ENCODE peak calls at places on chromosomes 2 and 18, in seven cellular contexts. G is fibroblast of pulmonary artery; U is CD4-positive, CD25-positive, alpha-beta regulatory T cell; D is PC-9; I is AG10803; W is NB4; B is AG04450. O is an unnamed sample.

GRCh38 chr2:19776941-19777514 is 124.8 kb downstream of the TTC32 start:
- DNase-seq in B (no peak), U (no peak), W (no peak), G (no peak), D (no peak), I (no peak), O (no peak)

GRCh38 chr2:120400546-120400945 is 54.6 kb downstream of the INHBB start:
- DNase-seq in W (no peak), U (no peak), D (no peak), G (no peak), I (no peak), B (no peak), O (no peak)

GRCh38 chr2:98457045-98457696 is 12.5 kb downstream of the INPP4A start:
- DNase-seq in W (no peak), B (peak), G (peak), D (peak), U (no peak), I (peak), O (no peak)

GRCh38 chr18:48948112-48949050 is 2.4 kb downstream of the SMAD7 start:
- DNase-seq in B (no peak), W (peak), G (peak), D (peak), U (peak), I (no peak), O (no peak)

GRCh38 chr18:23538870-23539269 is 35.6 kb downstream of the RMC1 start:
- DNase-seq in U (no peak), D (no peak), I (no peak), G (no peak), W (no peak), B (no peak), O (no peak)

GRCh38 chr18:32548688-32549087 is 78.0 kb upstream of the GAREM1 start:
- DNase-seq in I (no peak), U (no peak), B (no peak), G (no peak), W (no peak), D (no peak), O (no peak)

GRCh38 chr18:11113046-11113548 is 36.3 kb downstream of the PIEZO2 start:
- DNase-seq in D (no peak), G (no peak), U (no peak), W (no peak), I (no peak), B (no peak), O (no peak)

GRCh38 chr18:49109565-49110251 is 158.9 kb upstream of the SMAD7 start:
- DNase-seq in B (no peak), I (no peak), U (no peak), D (no peak), W (no peak), G (no peak), O (no peak)

GRCh38 chr2:166375205-166375735 is 474 bp downstream of the SCN9A start:
- DNase-seq in D (no peak), I (no peak), W (peak), U (no peak), B (no peak), G (peak), O (no peak)

GRCh38 chr2:121238828-121239227 is 46.2 kb downstream of the TFCP2L1 start:
- DNase-seq in G (no peak), W (no peak), D (no peak), I (no peak), U (no peak), B (no peak), O (no peak)

GRCh38 chr2:69978157-69978904 is 16.9 kb upstream of the ASPRV1 start:
- DNase-seq in D (no peak), B (no peak), G (no peak), I (no peak), W (peak), U (no peak), O (no peak)

GRCh38 chr18:35050638-35051287 is 9.6 kb downstream of the MAPRE2 start:
- DNase-seq in G (peak), W (peak), B (no peak), I (no peak), D (no peak), U (no peak), O (no peak)

GRCh38 chr18:52394602-52395001 is 54.6 kb downstream of the DCC start:
- DNase-seq in D (no peak), B (no peak), I (no peak), W (no peak), G (no peak), U (no peak), O (no peak)

GRCh38 chr18:11808001-11808855 is 43.0 kb upstream of the CHMP1B start:
- DNase-seq in G (peak), W (no peak), I (peak), U (no peak), D (peak), B (peak), O (no peak)

GRCh38 chr2:61210332-61210981 is 48.5 kb downstream of the C2orf74 start:
- DNase-seq in G (peak), W (peak), U (no peak), D (peak), I (peak), B (peak), O (no peak)

GRCh38 chr18:5294618-5295230 is 802 bp downstream of the ZBTB14 start:
- DNase-seq in I (peak), D (peak), G (peak), W (peak), U (peak), B (no peak), O (peak)

GRCh38 chr18:23540867-23541266 is 37.6 kb downstream of the RMC1 start:
- DNase-seq in U (no peak), B (no peak), D (no peak), G (peak), W (no peak), I (no peak), O (no peak)

GRCh38 chr18:46622999-46623398 is 34.0 kb downstream of the LOXHD1 start:
- DNase-seq in W (peak), B (no peak), U (no peak), G (peak), D (no peak), I (peak), O (no peak)

GRCh38 chr2:96806468-96807126 is 9.5 kb upstream of the CNNM3 start:
- DNase-seq in B (no peak), W (no peak), D (no peak), G (no peak), U (no peak), I (no peak), O (no peak)

GRCh38 chr18:62844850-62845643 is 129.7 kb downstream of the PHLPP1 start:
- DNase-seq in G (no peak), U (no peak), W (no peak), D (no peak), B (no peak), I (no peak), O (no peak)

GRCh38 chr2:127064642-127065250 is 42.2 kb downstream of the BIN1 start:
- DNase-seq in W (peak), D (peak), G (peak), U (peak), I (peak), B (peak), O (peak)

GRCh38 chr2:1993711-1994682 is 249.7 kb upstream of the PXDN start:
- DNase-seq in W (no peak), B (no peak), D (no peak), U (no peak), G (peak), I (no peak), O (no peak)

GRCh38 chr2:60392014-60392391 is 161.5 kb downstream of the BCL11A start:
- DNase-seq in B (no peak), D (no peak), U (no peak), I (no peak), W (no peak), G (no peak), O (no peak)

GRCh38 chr2:9484533-9484932 is 10.2 kb downstream of the IAH1 start:
- DNase-seq in D (no peak), I (peak), B (peak), W (no peak), G (no peak), U (no peak), O (no peak)

GRCh38 chr2:19176977-19177376 is 181.4 kb downstream of the OSR1 start:
- DNase-seq in I (peak), W (no peak), G (peak), B (no peak), U (no peak), D (peak), O (no peak)

GRCh38 chr2:239195318-239195871 is 205.4 kb downstream of the HDAC4 start:
- DNase-seq in D (no peak), I (no peak), W (no peak), U (no peak), B (no peak), G (no peak), O (no peak)

GRCh38 chr2:159053186-159054031 is 85.0 kb downstream of the TANC1 start:
- DNase-seq in I (peak), G (peak), W (no peak), B (peak), U (no peak), D (no peak), O (no peak)

GRCh38 chr18:64710105-64710861 is 561.4 kb upstream of the LINC00305 start:
- DNase-seq in B (no peak), U (no peak), I (no peak), G (no peak), W (no peak), D (no peak), O (no peak)

DNA sequence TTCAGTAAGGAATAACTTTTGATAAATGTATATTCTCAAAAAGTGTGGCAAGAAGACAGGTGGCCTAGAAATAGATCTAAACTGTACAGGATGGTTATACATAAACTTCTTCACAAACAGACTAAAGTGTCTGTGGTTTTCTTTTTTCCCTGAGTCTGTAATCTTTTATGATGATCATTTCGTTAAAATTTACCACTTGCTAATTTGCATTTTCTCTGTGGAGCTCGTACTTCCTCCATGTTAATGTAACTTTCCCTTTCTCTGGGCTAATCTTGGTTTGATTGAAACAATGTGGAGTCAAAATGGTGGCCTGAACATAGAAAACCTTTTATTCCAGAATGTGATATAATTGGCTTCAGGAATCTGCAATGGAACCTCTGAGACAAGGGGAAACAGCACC is 166.2 kb downstream of the FTCDNL1 start:
- DNase-seq in D (no peak), W (no peak), G (no peak), B (no peak), I (no peak), U (no peak), O (no peak)
- H3K4me3 ChIP-seq in D (no peak), W (no peak), G (no peak), B (no peak), I (no peak), U (no peak), O (no peak)

GRCh38 chr2:169509955-169510354 is 453 bp downstream of the KLHL41 start:
- DNase-seq in W (no peak), B (no peak), I (no peak), D (no peak), U (no peak), G (no peak), O (no peak)

GRCh38 chr2:169507698-169508097 is 1.8 kb upstream of the KLHL41 start:
- DNase-seq in B (no peak), I (peak), G (peak), W (no peak), D (peak), U (no peak), O (no peak)

GRCh38 chr2:169511818-169512217 is 2.3 kb downstream of the KLHL41 start:
- DNase-seq in G (no peak), W (no peak), D (no peak), B (no peak), U (no peak), I (no peak), O (no peak)

GRCh38 chr2:169512525-169512924 is 3.0 kb downstream of the KLHL41 start:
- DNase-seq in G (no peak), W (no peak), I (no peak), B (no peak), D (no peak), U (no peak), O (no peak)

GRCh38 chr2:169509230-169509917 is at the start of gene KLHL41:
- DNase-seq in B (no peak), U (no peak), I (peak), D (no peak), G (peak), W (no peak), O (no peak)
- H3K4me3 ChIP-seq in B (no peak), U (no peak), I (no peak), D (no peak), G (no peak), W (no peak), O (no peak)

GRCh38 chr2:17610521-17610920 is 70.0 kb downstream of the VSNL1 start:
- DNase-seq in I (no peak), W (no peak), D (no peak), B (no peak), G (peak), U (no peak), O (no peak)

GRCh38 chr2:17605691-17606090 is 65.2 kb downstream of the VSNL1 start:
- DNase-seq in B (no peak), D (no peak), W (no peak), U (no peak), I (no peak), G (no peak), O (no peak)

GRCh38 chr2:17607379-17607778 is 66.9 kb downstream of the VSNL1 start:
- DNase-seq in W (no peak), B (no peak), I (no peak), D (no peak), G (no peak), U (no peak), O (no peak)

GRCh38 chr2:17606851-17607250 is 66.4 kb downstream of the VSNL1 start:
- DNase-seq in U (no peak), B (no peak), W (no peak), G (no peak), I (no peak), D (no peak), O (no peak)

DNA sequence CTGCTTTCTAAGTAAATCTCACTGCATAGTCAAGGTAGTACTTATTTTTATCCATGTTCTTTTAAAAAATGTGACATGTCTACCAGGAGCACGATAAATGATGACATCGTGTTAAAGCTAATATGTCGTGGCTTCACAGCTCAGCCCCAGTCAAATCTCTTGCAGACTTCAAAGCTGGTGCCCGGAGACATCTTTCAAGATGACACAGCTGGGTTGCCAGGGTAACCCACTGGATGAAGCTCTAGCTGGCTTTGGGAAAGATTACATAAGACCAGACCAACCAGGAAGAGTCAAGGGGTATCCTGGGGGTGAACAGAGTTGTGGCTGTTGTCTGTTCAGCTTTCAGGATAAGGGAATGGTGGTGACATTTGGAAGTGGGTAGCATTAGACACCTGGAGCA is 67.8 kb downstream of the VSNL1 start:
- DNase-seq in W (no peak), D (no peak), U (no peak), B (no peak), I (no peak), G (no peak), O (no peak)
- H3K4me3 ChIP-seq in W (no peak), D (no peak), U (no peak), B (no peak), I (no peak), G (no peak), O (no peak)

GRCh38 chr2:143433158-143433557 is 303.9 kb downstream of the ARHGAP15 start:
- DNase-seq in D (no peak), B (no peak), I (peak), W (no peak), U (no peak), G (peak), O (no peak)
- H3K4me3 ChIP-seq in D (no peak), B (no peak), I (no peak), W (no peak), U (no peak), G (no peak), O (no peak)

GRCh38 chr2:219218279-219219112 is at the start of gene ABCB6:
- DNase-seq in B (peak), W (no peak), U (peak), D (peak), G (peak), I (peak), O (peak)

GRCh38 chr2:219220652-219221402 is 2.1 kb upstream of the ABCB6 start:
- DNase-seq in D (no peak), B (no peak), I (no peak), G (no peak), U (no peak), W (no peak), O (no peak)

GRCh38 chr2:219221956-219222518 is 3.3 kb upstream of the ABCB6 start:
- DNase-seq in G (no peak), W (no peak), U (no peak), D (no peak), B (no peak), I (no peak), O (no peak)

GRCh38 chr2:219219781-219220532 is 1.2 kb upstream of the ABCB6 start:
- DNase-seq in D (no peak), B (no peak), G (no peak), I (no peak), W (no peak), U (no peak), O (no peak)

DNA sequence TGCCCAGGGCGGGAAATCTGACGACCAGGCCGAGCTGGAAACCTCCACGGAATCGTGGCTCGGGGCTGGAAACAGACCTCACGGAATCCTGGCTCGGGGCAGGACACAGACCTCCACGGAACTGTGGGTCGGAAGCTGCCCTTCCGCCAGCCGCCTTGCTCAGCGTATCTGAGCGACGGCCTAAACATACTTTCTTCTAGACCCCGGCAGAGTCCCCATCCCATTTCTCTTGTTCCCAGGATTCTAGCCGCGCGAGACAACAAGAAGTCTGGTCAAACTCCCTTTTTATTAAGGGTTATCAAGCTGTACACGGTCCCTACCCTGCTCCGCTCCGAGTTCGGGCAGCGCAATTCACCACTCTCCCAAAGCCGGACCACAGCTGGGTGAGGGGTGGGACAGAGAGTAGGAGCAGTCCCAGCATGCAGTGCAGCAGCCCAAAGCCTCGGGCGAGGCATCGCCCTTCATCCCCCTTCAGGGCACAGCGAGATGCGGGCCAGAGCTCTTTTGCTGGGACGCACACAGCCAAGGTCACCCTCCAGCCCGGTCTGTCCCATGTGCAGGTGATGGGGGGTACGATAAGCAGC is 447 bp upstream of the ABCB6 start:
- DNase-seq in U (no peak), B (no peak), I (no peak), G (no peak), W (no peak), D (no peak), O (no peak)
- H3K4me3 ChIP-seq in U (peak), B (peak), I (peak), G (peak), W (no peak), D (peak), O (peak)

DNA sequence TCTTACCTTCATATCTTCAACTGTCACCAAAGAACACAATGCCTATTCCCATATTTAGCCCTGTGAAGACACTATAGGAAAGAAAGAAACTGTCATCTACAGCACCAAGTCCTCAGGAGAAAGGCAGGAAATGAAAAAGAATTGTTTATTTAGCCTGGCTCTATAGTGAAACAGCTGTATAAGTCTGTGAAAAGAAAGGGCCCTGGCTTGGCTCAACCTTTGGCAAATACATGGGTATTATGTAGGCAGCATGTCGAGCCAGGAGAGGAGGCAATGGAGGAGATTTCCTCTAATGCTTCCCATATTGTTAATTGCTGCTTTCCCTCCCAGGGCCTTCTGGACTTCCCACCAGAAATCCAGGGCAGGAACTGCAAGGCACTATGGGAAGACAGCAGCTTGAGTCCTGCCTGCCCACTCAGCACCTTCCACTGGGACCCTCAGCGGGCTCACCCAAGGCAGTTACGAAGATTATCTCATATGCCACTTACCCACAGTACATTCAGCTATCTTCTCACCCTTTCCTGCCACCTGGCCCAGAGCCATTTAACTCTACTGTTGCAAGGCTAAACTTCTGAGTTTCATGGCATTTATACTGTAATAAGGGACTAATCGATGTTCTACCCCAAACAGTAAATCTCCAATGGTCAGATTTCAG is 30.1 kb downstream of the SLC8A1 start:
- DNase-seq in D (no peak), G (no peak), I (no peak), W (no peak), U (no peak), B (no peak), O (no peak)
- H3K4me3 ChIP-seq in D (no peak), G (no peak), I (no peak), W (no peak), U (no peak), B (no peak), O (no peak)

GRCh38 chr2:110114801-110115200 is 821 bp downstream of the MALL start:
- DNase-seq in G (no peak), U (no peak), B (no peak), I (no peak), W (no peak), D (no peak), O (no peak)
- H3K4me3 ChIP-seq in G (no peak), U (no peak), B (no peak), I (peak), W (no peak), D (peak), O (peak)

DNA sequence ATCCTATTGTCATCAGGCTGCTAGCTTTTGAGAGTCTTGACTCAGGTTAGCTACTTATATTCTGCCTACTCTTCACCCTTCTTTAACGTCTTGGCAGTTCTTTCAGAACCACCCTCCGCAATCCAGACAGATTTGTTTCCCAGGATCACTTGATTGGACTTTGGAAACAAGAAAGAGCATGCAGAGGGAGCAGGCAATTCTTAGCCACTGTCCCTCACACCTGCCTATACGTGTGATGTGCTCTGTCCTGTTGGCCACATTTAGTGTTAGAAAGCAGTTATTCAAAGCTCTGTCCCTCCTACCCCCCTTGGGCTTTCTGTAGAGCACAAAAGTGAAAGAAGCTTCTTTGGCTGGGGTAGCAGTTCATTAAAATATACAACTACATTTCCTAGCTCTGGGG is 6.4 kb downstream of the FZD5 start:
- DNase-seq in D (no peak), I (no peak), W (no peak), U (no peak), B (no peak), G (no peak), O (no peak)
- H3K4me3 ChIP-seq in D (no peak), I (no peak), W (no peak), U (no peak), B (no peak), G (no peak), O (no peak)

GRCh38 chr2:86028763-86029381 is 76.8 kb downstream of the POLR1A start:
- DNase-seq in W (no peak), G (peak), D (no peak), U (no peak), I (no peak), B (no peak), O (peak)
- H3K4me3 ChIP-seq in W (no peak), G (no peak), D (no peak), U (no peak), I (no peak), B (no peak), O (no peak)

GRCh38 chr2:203873921-203874631 is 6.5 kb downstream of the CTLA4 start:
- DNase-seq in B (no peak), I (no peak), D (no peak), G (no peak), U (no peak), W (no peak), O (no peak)
- H3K4me3 ChIP-seq in B (no peak), I (no peak), D (no peak), G (no peak), U (peak), W (no peak), O (no peak)

O was measured in tibial artery.